ENCODE peak calls at places on chromosomes 1 and 21, in ten cellular contexts. Q is anterior cingulate cortex; B is activated naive CD4-positive, alpha-beta T cell; Y is kidney tubule cell; E is effector memory CD8-positive, alpha-beta T cell; W is endothelial cell; T is non-pigmented ciliary epithelial cell; J is stimulated activated CD4-positive, alpha-beta T cell treated with anti-CD3 and anti-CD28 coated beads, TNF-alpha, amount 100 ng/mL, for 1 hour; K is NCI-H510A; X is HS-27A. I is an unnamed sample.

GRCh38 chr21:35291963-35292627 is 243.0 kb upstream of the RUNX1 start:
- DNase-seq in Q (no peak), B (no peak), Y (peak), E (no peak), W (no peak), T (peak), J (no peak), K (peak), X (no peak), I (no peak)

GRCh38 chr1:1619917-1620361 is 4.6 kb downstream of the MIB2 start:
- DNase-seq in Q (no peak), B (no peak), Y (no peak), E (no peak), W (peak), T (no peak), J (no peak), K (no peak), X (no peak), I (no peak)

GRCh38 chr1:168097921-168098528 is 38.7 kb downstream of the GPR161 start:
- DNase-seq in Q (no peak), B (no peak), Y (no peak), E (no peak), W (no peak), T (no peak), J (no peak), K (no peak), X (no peak), I (no peak)

GRCh38 chr21:25503981-25504380 is 103.3 kb downstream of the MRPL39 start:
- DNase-seq in Q (no peak), B (no peak), Y (peak), E (no peak), W (no peak), T (no peak), J (no peak), K (no peak), X (no peak), I (no peak)

GRCh38 chr1:224624432-224624831 is 8.3 kb downstream of the CNIH3 start:
- DNase-seq in Q (no peak), B (no peak), Y (no peak), E (no peak), W (no peak), T (no peak), J (no peak), K (no peak), X (no peak), I (no peak)

GRCh38 chr1:111988743-111989453 is 570 bp downstream of the KCND3 start:
- DNase-seq in Q (no peak), B (no peak), Y (no peak), E (no peak), W (peak), T (no peak), J (no peak), K (no peak), X (no peak), I (no peak)

GRCh38 chr21:44592446-44593365 is at the start of gene KRTAP10-6:
- DNase-seq in Q (no peak), B (no peak), Y (no peak), E (no peak), W (no peak), T (no peak), J (no peak), K (no peak), X (no peak), I (no peak)

GRCh38 chr1:27887215-27888035 is 15.1 kb downstream of the THEMIS2 start:
- DNase-seq in Q (peak), B (no peak), Y (no peak), E (peak), W (no peak), T (no peak), J (no peak), K (no peak), X (no peak), I (no peak)

GRCh38 chr1:81600878-81601658 is 199.7 kb upstream of the ADGRL2 start:
- DNase-seq in Q (no peak), B (no peak), Y (peak), E (no peak), W (no peak), T (no peak), J (no peak), K (no peak), X (no peak), I (no peak)

GRCh38 chr1:93679546-93679945 is 2.1 kb downstream of the BCAR3 start:
- DNase-seq in Q (no peak), B (no peak), Y (no peak), E (no peak), W (no peak), T (no peak), J (no peak), K (no peak), X (no peak), I (no peak)

GRCh38 chr1:62250126-62250726 is 55.6 kb downstream of the L1TD1 start:
- DNase-seq in Q (no peak), B (no peak), Y (no peak), E (no peak), W (no peak), T (no peak), J (no peak), K (no peak), X (no peak), I (no peak)

GRCh38 chr1:56715161-56715560 is 70.0 kb downstream of the PRKAA2 start:
- DNase-seq in Q (no peak), B (no peak), Y (peak), E (no peak), W (no peak), T (peak), J (no peak), K (no peak), X (no peak), I (no peak)

GRCh38 chr1:2135866-2136265 is 58.7 kb downstream of the FAAP20 start:
- DNase-seq in Q (no peak), B (no peak), Y (no peak), E (no peak), W (no peak), T (no peak), J (no peak), K (no peak), X (no peak), I (no peak)

GRCh38 chr1:113701429-113701828 is 57.9 kb downstream of the PHTF1 start:
- DNase-seq in Q (no peak), B (no peak), Y (no peak), E (no peak), W (no peak), T (no peak), J (no peak), K (no peak), X (no peak), I (no peak)

GRCh38 chr1:9805006-9805526 is 18.7 kb downstream of the CLSTN1 start:
- DNase-seq in Q (no peak), B (no peak), Y (no peak), E (no peak), W (no peak), T (no peak), J (no peak), K (no peak), X (no peak), I (no peak)

GRCh38 chr1:224317383-224318045 is 12.5 kb downstream of the NVL start:
- DNase-seq in Q (no peak), B (no peak), Y (no peak), E (no peak), W (no peak), T (no peak), J (no peak), K (peak), X (no peak), I (no peak)

GRCh38 chr1:30618335-30618747 is 105.0 kb downstream of the MATN1 start:
- DNase-seq in Q (no peak), B (no peak), Y (peak), E (no peak), W (no peak), T (no peak), J (no peak), K (no peak), X (no peak), I (peak)

GRCh38 chr1:49576327-49576901 is 447.3 kb downstream of the AGBL4 start:
- DNase-seq in Q (no peak), B (no peak), Y (no peak), E (no peak), W (no peak), T (no peak), J (no peak), K (no peak), X (no peak), I (no peak)

GRCh38 chr1:67978988-67979516 is 71.4 kb downstream of the DIRAS3 start:
- DNase-seq in Q (no peak), B (no peak), Y (peak), E (no peak), W (no peak), T (peak), J (no peak), K (no peak), X (peak), I (no peak)

GRCh38 chr1:65339866-65340483 is 30.6 kb downstream of the DNAJC6 start:
- DNase-seq in Q (no peak), B (no peak), Y (peak), E (no peak), W (no peak), T (no peak), J (no peak), K (no peak), X (peak), I (no peak)

GRCh38 chr1:119626146-119626545 is 21.9 kb downstream of the ZNF697 start:
- DNase-seq in Q (no peak), B (no peak), Y (no peak), E (no peak), W (no peak), T (no peak), J (no peak), K (no peak), X (no peak), I (no peak)

GRCh38 chr1:20645414-20645813 is 12.2 kb downstream of the PINK1 start:
- DNase-seq in Q (no peak), B (no peak), Y (no peak), E (no peak), W (no peak), T (no peak), J (no peak), K (no peak), X (no peak), I (no peak)

GRCh38 chr1:1630191-1630964 is 1.6 kb upstream of the MMP23B start:
- DNase-seq in Q (peak), B (peak), Y (no peak), E (peak), W (peak), T (no peak), J (peak), K (peak), X (no peak), I (no peak)

GRCh38 chr1:1462318-1462966 is 9.1 kb upstream of the ATAD3B start:
- DNase-seq in Q (no peak), B (no peak), Y (peak), E (no peak), W (no peak), T (no peak), J (no peak), K (peak), X (no peak), I (no peak)

GRCh38 chr1:28602536-28603439 is 10.7 kb downstream of the RAB42 start:
- DNase-seq in Q (peak), B (no peak), Y (peak), E (no peak), W (peak), T (peak), J (no peak), K (no peak), X (no peak), I (peak)

GRCh38 chr21:20527691-20528090 is 470.5 kb upstream of the NCAM2 start:
- DNase-seq in Q (no peak), B (no peak), Y (no peak), E (no peak), W (no peak), T (no peak), J (no peak), K (no peak), X (no peak), I (peak)

GRCh38 chr21:44958471-44959191 is 18.8 kb downstream of the SLX9 start:
- DNase-seq in Q (no peak), B (no peak), Y (peak), E (no peak), W (peak), T (peak), J (no peak), K (no peak), X (no peak), I (no peak)

GRCh38 chr1:2825487-2826189 is 24.1 kb upstream of the TTC34 start:
- DNase-seq in Q (no peak), B (no peak), Y (no peak), E (no peak), W (no peak), T (no peak), J (no peak), K (no peak), X (no peak), I (no peak)

GRCh38 chr1:71861022-71861421 is 421.3 kb downstream of the NEGR1 start:
- DNase-seq in Q (no peak), B (no peak), Y (peak), E (no peak), W (no peak), T (no peak), J (no peak), K (no peak), X (no peak), I (no peak)

GRCh38 chr1:234589064-234589765 is 20.8 kb downstream of the IRF2BP2 start:
- DNase-seq in Q (no peak), B (no peak), Y (no peak), E (no peak), W (no peak), T (no peak), J (no peak), K (no peak), X (no peak), I (peak)

GRCh38 chr1:89167590-89168215 is 8.1 kb downstream of the GBP7 start:
- DNase-seq in Q (no peak), B (no peak), Y (no peak), E (no peak), W (no peak), T (no peak), J (no peak), K (no peak), X (no peak), I (no peak)

GRCh38 chr1:115031595-115031994 is 2.0 kb downstream of the TSHB start:
- DNase-seq in Q (no peak), B (no peak), Y (no peak), E (no peak), W (no peak), T (no peak), J (no peak), K (no peak), X (no peak), I (no peak)